ENCODE peak calls at places on chromosomes 13 and 19, in seven cellular contexts. X is left ventricle myocardium inferior; V is effector memory CD4-positive, alpha-beta T cell; G is IMR-90; F is right lobe of liver; L is uterus; P is psoas muscle. K is an unnamed sample. For H3K36me3, the result is how much of the 10 kb centered on the place peaks cover.

GRCh38 chr13:113123226-113124150 is 889 bp downstream of the F10 start:
- DNase-seq in P (no peak), L (no peak), G (no peak), F (no peak), V (no peak), X (no peak), K (peak)

GRCh38 chr13:114120486-114121430 is 11.7 kb downstream of the RASA3 start:
- DNase-seq in V (no peak), P (no peak), X (no peak), F (no peak), G (no peak), L (no peak), K (no peak)

GRCh38 chr13:59493436-59493965 is 670.2 kb downstream of the DIAPH3 start:
- DNase-seq in P (no peak), G (no peak), X (no peak), F (no peak), L (no peak), V (no peak), K (no peak)

GRCh38 chr13:66578305-66578704 is 651.8 kb downstream of the PCDH9 start:
- DNase-seq in F (no peak), P (no peak), G (peak), L (no peak), X (no peak), V (no peak), K (no peak)

GRCh38 chr19:38004505-38005223 is 97.7 kb downstream of the SIPA1L3 start:
- DNase-seq in P (peak), X (peak), F (peak), G (peak), L (peak), V (no peak), K (peak)

GRCh38 chr13:95571941-95572340 is 19.4 kb downstream of the CLDN10 start:
- DNase-seq in F (no peak), L (no peak), X (no peak), G (no peak), P (no peak), V (no peak), K (no peak)

GRCh38 chr19:33456845-33457220 is 64.8 kb downstream of the PEPD start:
- DNase-seq in V (no peak), X (no peak), P (no peak), L (no peak), F (no peak), G (no peak), K (no peak)

GRCh38 chr19:2495130-2495641 is 19.3 kb downstream of the GADD45B start:
- DNase-seq in F (peak), V (peak), L (peak), G (peak), P (peak), X (peak), K (peak)

GRCh38 chr19:4678881-4679379 is 8.8 kb upstream of the MYDGF start:
- DNase-seq in G (no peak), X (no peak), L (peak), F (no peak), P (peak), V (no peak), K (no peak)

GRCh38 chr13:45361596-45362206 is 20.7 kb upstream of the TPT1 start:
- DNase-seq in L (no peak), F (no peak), G (peak), P (no peak), V (no peak), X (no peak), K (peak)
- H3K4me3 ChIP-seq in L (no peak), F (no peak), G (no peak), P (no peak), V (no peak), X (no peak), K (no peak)

GRCh38 chr19:14450168-14450874 is 17.2 kb downstream of the PKN1 start:
- DNase-seq in L (no peak), F (no peak), G (no peak), P (no peak), V (peak), X (no peak), K (no peak)

GRCh38 chr19:14449321-14449720 is 16.2 kb downstream of the PKN1 start:
- DNase-seq in P (no peak), X (no peak), V (no peak), L (no peak), G (no peak), F (no peak), K (no peak)

GRCh38 chr19:14446336-14447036 is 13.4 kb downstream of the PKN1 start:
- DNase-seq in V (no peak), P (no peak), L (no peak), F (no peak), G (no peak), X (no peak), K (no peak)

DNA sequence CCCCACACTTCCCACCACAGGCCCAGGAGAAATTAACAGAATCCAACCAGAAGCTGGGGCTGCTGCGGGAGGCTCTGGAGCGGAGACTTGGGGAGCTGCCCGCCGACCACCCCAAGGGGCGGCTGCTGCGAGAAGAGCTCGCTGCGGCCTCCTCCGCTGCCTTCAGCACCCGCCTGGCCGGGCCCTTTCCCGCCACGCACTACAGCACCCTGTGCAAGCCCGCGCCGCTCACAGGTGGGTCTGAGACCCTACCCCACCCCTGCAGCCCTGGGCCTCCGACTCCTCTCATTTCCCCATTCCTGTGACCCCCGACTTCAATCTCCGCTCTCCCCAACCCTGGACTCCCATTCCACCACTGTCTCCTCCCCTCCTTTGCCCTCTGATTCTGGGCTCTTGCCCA is 17.8 kb downstream of the PKN1 start:
- DNase-seq in L (no peak), X (no peak), G (no peak), P (no peak), F (no peak), V (no peak), K (no peak)
- H3K36me3 ChIP-seq in L (under half), X (half or more), G (half or more), P (under half), F (half or more), V (half or more), K (under half)

DNA sequence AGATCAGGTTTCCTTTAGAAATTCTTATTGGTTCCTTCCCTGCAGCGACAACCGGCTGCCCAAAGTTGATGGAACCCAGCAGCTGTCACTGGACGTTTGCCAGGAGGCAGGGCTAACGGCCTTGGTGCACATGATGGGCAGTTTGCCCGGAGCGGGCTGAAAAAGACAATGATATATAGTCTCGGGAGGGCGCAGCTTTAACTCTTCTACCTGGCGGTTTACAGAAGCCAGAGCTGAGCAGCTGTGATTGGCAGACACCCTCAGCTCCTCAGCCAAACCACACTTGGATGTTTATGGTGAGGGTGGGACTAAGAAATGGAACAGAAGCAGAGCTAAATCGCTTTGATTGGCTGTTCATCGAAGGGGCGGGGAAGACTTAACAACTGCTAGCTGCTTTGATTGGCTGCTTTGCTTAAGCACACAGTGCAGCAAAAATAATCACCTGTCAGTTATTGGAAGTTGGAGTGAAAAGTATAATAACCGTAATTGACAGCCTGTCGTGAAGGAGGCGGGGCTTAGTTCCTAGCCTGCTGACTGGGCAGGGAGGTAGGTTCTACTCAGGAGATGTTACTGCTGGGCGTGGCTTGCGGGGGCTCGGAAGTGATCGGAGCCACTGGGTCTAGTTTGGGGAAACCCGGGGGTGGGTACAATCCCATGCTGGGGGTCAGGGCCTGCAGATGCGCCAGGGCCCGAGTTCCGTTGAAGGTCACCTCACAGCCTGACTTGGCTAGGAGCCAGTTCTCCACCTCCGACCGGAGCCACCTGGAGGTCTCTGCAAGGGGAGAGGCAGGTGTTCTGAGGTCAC is 7.5 kb downstream of the EMP3 start:
- DNase-seq in V (peak), F (peak), G (peak), X (peak), P (peak), L (peak), K (peak)
- H3K27ac ChIP-seq in V (peak), F (peak), G (no peak), X (peak), P (peak), L (peak), K (peak)

GRCh38 chr13:57632276-57633140 is 964 bp downstream of the PCDH17 start:
- DNase-seq in G (no peak), P (peak), V (no peak), L (no peak), F (peak), X (no peak), K (peak)

GRCh38 chr13:57631607-57632275 is at the start of gene PCDH17:
- DNase-seq in P (peak), X (peak), F (peak), V (no peak), G (no peak), L (peak), K (peak)

GRCh38 chr13:57633950-57634828 is 2.6 kb downstream of the PCDH17 start:
- DNase-seq in L (no peak), X (no peak), V (no peak), P (no peak), G (no peak), F (peak), K (peak)

GRCh38 chr13:57634829-57635165 is 3.3 kb downstream of the PCDH17 start:
- DNase-seq in P (peak), G (no peak), L (peak), F (peak), V (no peak), X (no peak), K (no peak)

DNA sequence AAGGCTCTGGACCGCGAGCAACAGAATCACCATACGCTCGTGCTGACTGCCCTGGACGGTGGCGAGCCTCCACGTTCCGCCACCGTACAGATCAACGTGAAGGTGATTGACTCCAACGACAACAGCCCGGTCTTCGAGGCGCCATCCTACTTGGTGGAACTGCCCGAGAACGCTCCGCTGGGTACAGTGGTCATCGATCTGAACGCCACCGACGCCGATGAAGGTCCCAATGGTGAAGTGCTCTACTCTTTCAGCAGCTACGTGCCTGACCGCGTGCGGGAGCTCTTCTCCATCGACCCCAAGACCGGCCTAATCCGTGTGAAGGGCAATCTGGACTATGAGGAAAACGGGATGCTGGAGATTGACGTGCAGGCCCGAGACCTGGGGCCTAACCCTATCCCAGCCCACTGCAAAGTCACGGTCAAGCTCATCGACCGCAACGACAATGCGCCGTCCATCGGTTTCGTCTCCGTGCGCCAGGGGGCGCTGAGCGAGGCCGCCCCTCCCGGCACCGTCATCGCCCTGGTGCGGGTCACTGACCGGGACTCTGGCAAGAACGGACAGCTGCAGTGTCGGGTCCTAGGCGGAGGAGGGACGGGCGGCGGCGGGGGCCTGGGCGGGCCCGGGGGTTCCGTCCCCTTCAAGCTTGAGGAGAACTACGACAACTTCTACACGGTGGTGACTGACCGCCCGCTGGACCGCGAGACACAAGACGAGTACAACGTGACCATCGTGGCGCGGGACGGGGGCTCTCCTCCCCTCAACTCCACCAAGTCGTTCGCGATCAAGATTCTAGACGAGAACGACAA is 1.8 kb downstream of the PCDH17 start:
- DNase-seq in L (peak), P (peak), V (no peak), X (peak), G (no peak), F (peak), K (peak)
- H3K4me3 ChIP-seq in L (peak), P (peak), V (peak), X (peak), G (no peak), F (peak), K (no peak)

DNA sequence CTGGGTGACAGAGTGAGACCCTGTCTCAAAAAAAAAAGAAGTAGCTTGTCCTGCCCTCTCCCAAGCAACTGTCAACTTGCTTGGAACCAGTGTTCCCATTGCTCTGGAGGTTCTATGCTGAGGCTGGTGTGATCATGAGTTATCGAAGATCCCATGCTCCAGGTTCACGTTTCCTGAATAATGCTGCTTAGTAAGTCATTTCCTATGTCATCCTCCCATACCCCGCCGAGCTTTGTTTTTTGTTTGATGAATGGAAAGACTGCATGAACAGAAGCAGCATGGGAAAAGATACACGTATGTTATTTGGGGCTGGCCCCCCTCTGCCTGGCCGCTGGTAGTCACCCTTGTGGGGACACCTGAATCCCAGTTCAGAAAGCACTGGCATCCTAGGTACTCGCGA is 11.3 kb downstream of the SLC25A42 start:
- DNase-seq in X (no peak), L (no peak), F (no peak), P (no peak), G (no peak), V (no peak), K (no peak)
- H3K36me3 ChIP-seq in X (under half), L (under half), F (under half), P (under half), G (under half), V (under half), K (under half)

DNA sequence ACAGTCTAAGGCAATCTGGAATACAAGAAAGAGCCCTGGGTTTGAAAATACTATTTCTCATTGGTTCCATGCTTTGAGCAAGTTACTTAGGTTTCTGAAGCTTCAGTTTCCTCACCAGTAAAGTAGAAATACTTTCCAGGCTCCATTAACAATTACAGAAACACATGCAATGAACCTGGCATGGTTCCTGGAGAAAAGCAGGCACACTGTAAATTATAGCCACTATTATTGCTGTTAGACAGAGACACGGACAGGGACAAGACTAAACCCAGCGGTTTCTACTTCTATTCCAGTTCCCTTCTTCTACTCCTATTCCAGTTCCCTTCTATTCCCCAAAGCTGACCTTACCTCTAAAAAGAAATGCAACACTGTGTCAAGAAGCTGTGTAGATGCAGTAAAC is 41.2 kb downstream of the MIPEP start:
- DNase-seq in V (no peak), X (no peak), P (no peak), L (no peak), G (no peak), F (no peak), K (no peak)
- H3K27ac ChIP-seq in V (no peak), X (no peak), P (no peak), L (no peak), G (no peak), F (no peak), K (no peak)

K was measured in aorta.